ENCODE peak calls at places on chromosomes 13 and 19, in four cellular contexts. W is NCI-H146, M is fibroblast of the conjunctiva, Z is T-helper 2 cell. C is an unnamed sample.

GRCh38 chr13:73776137-73776785 is 357.9 kb downstream of the KLF12 start:
- DNase-seq in M (no peak), W (no peak), Z (no peak), C (no peak)

GRCh38 chr19:49347835-49348234 is 12.6 kb downstream of the CD37 start:
- DNase-seq in M (peak), W (no peak), Z (no peak), C (peak)

GRCh38 chr13:37134411-37135041 is 29.1 kb upstream of the CSNK1A1L start:
- DNase-seq in W (no peak), Z (no peak), M (peak), C (no peak)

GRCh38 chr19:45137179-45137761 is 23.5 kb downstream of the NKPD1 start:
- DNase-seq in Z (no peak), M (no peak), W (peak), C (no peak)

GRCh38 chr19:18057557-18057956 is 29.2 kb downstream of the IL12RB1 start:
- DNase-seq in Z (no peak), W (no peak), M (no peak), C (peak)

GRCh38 chr19:35261356-35262100 is 7.2 kb upstream of the USF2 start:
- DNase-seq in M (no peak), Z (no peak), W (no peak), C (no peak)

GRCh38 chr19:38869836-38870607 is 8.1 kb downstream of the RINL start:
- DNase-seq in W (no peak), M (no peak), Z (peak), C (peak)

GRCh38 chr19:52638601-52639000 is 446 bp upstream of the ZNF83 start:
- DNase-seq in Z (no peak), M (no peak), W (peak), C (peak)

C was measured in DMS53.